ENCODE peak calls at places on chromosomes 2 and 18, in seven cellular contexts. A, X, Z, E, Y, F and C are unnamed samples.
A peak's percentile ranks its signal among the peaks of the same experiment; 100 is the strongest.

GRCh38 chr2:199747427-199747826 is 103.6 kb downstream of the FTCDNL1 start:
- DNase-seq in A (no peak), X (no peak), Y (no peak), F (no peak), E (no peak), Z (no peak), C (no peak)

GRCh38 chr2:61255580-61256437 is 93.8 kb downstream of the C2orf74 start:
- DNase-seq in Z (no peak), E (no peak), A (no peak), F (peak; percentile 25), Y (no peak), X (no peak), C (no peak)

GRCh38 chr2:63698825-63699548 is 110.2 kb downstream of the MDH1 start:
- DNase-seq in F (peak; percentile 43), Y (no peak), E (peak; percentile 5), A (peak; percentile 78), X (no peak), Z (no peak), C (no peak)

GRCh38 chr18:38368246-38368645 is 802.6 kb upstream of the CELF4 start:
- DNase-seq in Y (no peak), Z (no peak), X (no peak), F (no peak), E (no peak), A (no peak), C (no peak)

GRCh38 chr18:54947115-54947514 is 12.1 kb downstream of the CCDC68 start:
- DNase-seq in E (no peak), Z (no peak), X (no peak), A (no peak), F (no peak), Y (no peak), C (no peak)

GRCh38 chr18:13180614-13181375 is 37.8 kb upstream of the LDLRAD4 start:
- DNase-seq in A (no peak), Y (no peak), E (no peak), Z (no peak), X (no peak), F (no peak), C (no peak)

GRCh38 chr2:33033524-33034150 is 86.9 kb downstream of the LTBP1 start:
- DNase-seq in Z (no peak), Y (no peak), A (no peak), F (no peak), X (no peak), E (no peak), C (peak; percentile 14)

GRCh38 chr2:171529914-171530313 is 7.6 kb downstream of the CYBRD1 start:
- DNase-seq in Y (no peak), Z (no peak), E (no peak), X (no peak), A (no peak), F (no peak), C (no peak)

GRCh38 chr18:23301971-23302370 is 151.1 kb upstream of the RIOK3 start:
- DNase-seq in F (no peak), X (no peak), A (no peak), Y (no peak), E (no peak), Z (no peak), C (no peak)

GRCh38 chr2:71379086-71379485 is 47.5 kb downstream of the ZNF638 start:
- DNase-seq in A (no peak), E (no peak), Z (no peak), Y (no peak), X (no peak), F (peak; percentile 37), C (no peak)

GRCh38 chr2:165163771-165164170 is 40.1 kb downstream of the SCN3A start:
- DNase-seq in Y (no peak), A (no peak), F (no peak), X (no peak), E (no peak), Z (no peak), C (no peak)

GRCh38 chr2:26621469-26622199 is 19.5 kb downstream of the CIB4 start:
- DNase-seq in X (no peak), F (no peak), Y (no peak), Z (no peak), A (no peak), E (no peak), C (no peak)

GRCh38 chr18:45014047-45014501 is 333.4 kb downstream of the SETBP1 start:
- DNase-seq in E (no peak), Y (no peak), X (no peak), A (no peak), F (peak; percentile 68), Z (no peak), C (no peak)

GRCh38 chr2:142603761-142604160 is 273.7 kb upstream of the KYNU start:
- DNase-seq in X (no peak), Y (no peak), F (no peak), Z (no peak), E (no peak), A (no peak), C (no peak)

GRCh38 chr18:63198098-63198760 is 121.3 kb downstream of the BCL2 start:
- DNase-seq in X (no peak), F (no peak), Z (no peak), E (no peak), Y (no peak), A (no peak), C (no peak)

GRCh38 chr2:73091164-73091563 is 19.7 kb upstream of the SFXN5 start:
- DNase-seq in A (no peak), Y (no peak), F (no peak), Z (no peak), E (no peak), X (no peak), C (no peak)

GRCh38 chr18:25074925-25075693 is 276.9 kb downstream of the ZNF521 start:
- DNase-seq in Y (no peak), F (no peak), E (no peak), A (no peak), Z (no peak), X (no peak), C (no peak)

GRCh38 chr2:55103039-55103438 is 52.8 kb upstream of the RTN4 start:
- DNase-seq in A (no peak), Y (no peak), E (no peak), F (no peak), X (no peak), Z (no peak), C (no peak)

GRCh38 chr2:109341904-109342303 is 212.9 kb downstream of the SH3RF3 start:
- DNase-seq in E (no peak), Y (no peak), Z (no peak), A (no peak), X (no peak), F (no peak), C (no peak)

GRCh38 chr18:715626-716025 is 3.2 kb upstream of the ENOSF1 start:
- DNase-seq in E (no peak), Z (no peak), A (no peak), X (no peak), Y (no peak), F (no peak), C (no peak)

GRCh38 chr2:42359304-42359749 is 1.7 kb downstream of the COX7A2L start:
- DNase-seq in Z (no peak), Y (no peak), X (no peak), E (no peak), A (no peak), F (no peak), C (no peak)

GRCh38 chr2:223797073-223797472 is 40.3 kb downstream of the AP1S3 start:
- DNase-seq in A (no peak), Z (no peak), X (no peak), E (no peak), F (peak; percentile 85), Y (no peak), C (no peak)

GRCh38 chr2:95016616-95017307 is 8.7 kb upstream of the MAL start:
- DNase-seq in E (no peak), Y (no peak), X (no peak), Z (no peak), F (no peak), A (no peak), C (no peak)

GRCh38 chr2:124649001-124649400 is 623.9 kb downstream of the CNTNAP5 start:
- DNase-seq in Z (no peak), F (no peak), E (no peak), A (no peak), Y (no peak), X (no peak), C (no peak)

GRCh38 chr2:144170172-144170571 is 349.7 kb downstream of the ZEB2 start:
- DNase-seq in A (no peak), Y (no peak), X (no peak), F (no peak), E (no peak), Z (no peak), C (no peak)

GRCh38 chr2:109016376-109016775 is 27.4 kb upstream of the EDAR start:
- DNase-seq in E (no peak), A (no peak), Z (no peak), Y (no peak), F (no peak), X (no peak), C (no peak)

GRCh38 chr18:58004317-58004716 is 39.7 kb upstream of the NEDD4L start:
- DNase-seq in X (no peak), E (no peak), F (peak; percentile 49), Z (no peak), A (no peak), Y (no peak), C (no peak)

GRCh38 chr2:42385225-42385624 is 24.2 kb upstream of the COX7A2L start:
- DNase-seq in F (no peak), Y (no peak), X (no peak), Z (no peak), A (no peak), E (no peak), C (no peak)

GRCh38 chr2:95012881-95013550 is 12.5 kb upstream of the MAL start:
- DNase-seq in E (no peak), F (no peak), A (no peak), X (no peak), Z (no peak), Y (no peak), C (no peak)

GRCh38 chr2:168431301-168432024 is 24.6 kb upstream of the CERS6 start:
- DNase-seq in Y (no peak), A (no peak), X (no peak), E (no peak), F (no peak), Z (no peak), C (no peak)

GRCh38 chr18:75111673-75112485 is 97.1 kb downstream of the PTGR3 start:
- DNase-seq in A (no peak), E (no peak), Y (no peak), X (no peak), Z (no peak), F (no peak), C (no peak)

GRCh38 chr2:126744640-126745039 is 88.7 kb downstream of the GYPC start:
- DNase-seq in E (no peak), F (no peak), X (no peak), Y (no peak), Z (no peak), A (no peak), C (no peak)

GRCh38 chr2:55430536-55430935 is 10.9 kb upstream of the CCDC88A start:
- DNase-seq in Z (no peak), X (no peak), E (no peak), A (no peak), F (no peak), Y (no peak), C (no peak)

GRCh38 chr2:223901854-223902253 is 43.3 kb downstream of the WDFY1 start:
- DNase-seq in X (no peak), E (no peak), Y (no peak), Z (no peak), F (no peak), A (no peak), C (no peak)

GRCh38 chr2:101967826-101968498 is 23.8 kb upstream of the IL1R2 start:
- DNase-seq in Y (no peak), X (no peak), E (no peak), Z (no peak), A (no peak), F (no peak), C (no peak)

GRCh38 chr2:179991344-179991743 is 15.8 kb downstream of the CWC22 start:
- DNase-seq in X (no peak), Z (no peak), A (no peak), Y (no peak), F (no peak), E (no peak), C (no peak)